ENCODE peak calls at places on chromosomes 12 and 14, in seven cellular contexts. D is mucosa of descending colon; T is cardiac fibroblast; Q is AG09319; H is Jurkat, Clone E6-1; G is H9; V is stimulated activated CD8-positive, alpha-beta memory T cell treated with anti-CD3 and anti-CD28 coated beads, Interleukin-12 subunit alpha, Interleukin-12 subunit beta, amount 100 ng/mL, for 4 hours. N is an unnamed sample.

GRCh38 chr14:56555921-56556570 is 23.6 kb upstream of the TMEM260 start:
- DNase-seq in D (no peak), T (peak), Q (peak), H (no peak), G (no peak), V (no peak), N (peak)

GRCh38 chr12:89126712-89127111 is 225.6 kb downstream of the DUSP6 start:
- DNase-seq in D (no peak), T (peak), Q (no peak), H (no peak), G (no peak), V (no peak), N (peak)

GRCh38 chr12:45425426-45425825 is 209.5 kb downstream of the ANO6 start:
- DNase-seq in D (no peak), T (no peak), Q (no peak), H (no peak), G (no peak), V (no peak), N (peak)

GRCh38 chr12:106227641-106228319 is 20.0 kb downstream of the CKAP4 start:
- DNase-seq in D (peak), T (peak), Q (no peak), H (no peak), G (peak), V (peak), N (no peak)

GRCh38 chr14:20419404-20419803 is 6.1 kb upstream of the TEP1 start:
- DNase-seq in D (no peak), T (no peak), Q (no peak), H (no peak), G (no peak), V (no peak), N (no peak)

GRCh38 chr14:28676481-28676880 is 90.1 kb upstream of the FOXG1 start:
- DNase-seq in D (no peak), T (no peak), Q (no peak), H (no peak), G (no peak), V (no peak), N (peak)

GRCh38 chr14:31341280-31341679 is 79.1 kb downstream of the HEATR5A start:
- DNase-seq in D (no peak), T (no peak), Q (no peak), H (no peak), G (no peak), V (no peak), N (no peak)

GRCh38 chr14:47227051-47227600 is 448.3 kb downstream of the MDGA2 start:
- DNase-seq in D (no peak), T (no peak), Q (no peak), H (peak), G (no peak), V (no peak), N (no peak)

GRCh38 chr14:71116206-71117122 is 209.2 kb downstream of the PCNX1 start:
- DNase-seq in D (peak), T (no peak), Q (no peak), H (no peak), G (no peak), V (no peak), N (no peak)

GRCh38 chr14:54011001-54011400 is 54.4 kb upstream of the BMP4 start:
- DNase-seq in D (no peak), T (no peak), Q (no peak), H (no peak), G (no peak), V (no peak), N (peak)

GRCh38 chr12:108696111-108696995 is 35.0 kb downstream of the CORO1C start:
- DNase-seq in D (no peak), T (peak), Q (peak), H (peak), G (no peak), V (no peak), N (peak)

GRCh38 chr14:78401866-78402265 is 231.7 kb downstream of the NRXN3 start:
- DNase-seq in D (no peak), T (no peak), Q (no peak), H (no peak), G (no peak), V (no peak), N (no peak)

GRCh38 chr12:45990468-45991288 is at the start of gene SCAF11:
- DNase-seq in D (peak), T (peak), Q (peak), H (peak), G (peak), V (peak), N (peak)

GRCh38 chr12:78865297-78865955 is 852 bp downstream of the SYT1 start:
- DNase-seq in D (no peak), T (no peak), Q (no peak), H (no peak), G (no peak), V (no peak), N (no peak)

GRCh38 chr12:116924558-116925453 is 14.1 kb downstream of the FBXW8 start:
- DNase-seq in D (no peak), T (peak), Q (peak), H (peak), G (peak), V (no peak), N (peak)

GRCh38 chr14:85558505-85558904 is 28.6 kb downstream of the FLRT2 start:
- DNase-seq in D (no peak), T (no peak), Q (no peak), H (no peak), G (no peak), V (no peak), N (no peak)

GRCh38 chr14:33567003-33567735 is 383.7 kb downstream of the EGLN3 start:
- DNase-seq in D (no peak), T (no peak), Q (no peak), H (no peak), G (no peak), V (no peak), N (no peak)

GRCh38 chr14:96909841-96910364 is 112.7 kb downstream of the VRK1 start:
- DNase-seq in D (no peak), T (no peak), Q (no peak), H (no peak), G (no peak), V (no peak), N (no peak)

GRCh38 chr12:111407371-111408115 is 1.8 kb downstream of the SH2B3 start:
- DNase-seq in D (no peak), T (peak), Q (no peak), H (no peak), G (no peak), V (no peak), N (no peak)

GRCh38 chr12:51823875-51824565 is 24.5 kb downstream of the FIGNL2 start:
- DNase-seq in D (no peak), T (peak), Q (peak), H (peak), G (peak), V (no peak), N (peak)

GRCh38 chr12:26636710-26637328 is 196.2 kb downstream of the ITPR2 start:
- DNase-seq in D (no peak), T (peak), Q (no peak), H (no peak), G (no peak), V (no peak), N (peak)

GRCh38 chr12:98697209-98697608 is 52.1 kb downstream of the APAF1 start:
- DNase-seq in D (no peak), T (no peak), Q (no peak), H (no peak), G (no peak), V (no peak), N (no peak)

GRCh38 chr12:92827836-92828431 is 101.2 kb downstream of the EEA1 start:
- DNase-seq in D (no peak), T (peak), Q (peak), H (peak), G (no peak), V (no peak), N (peak)

GRCh38 chr14:51481643-51482042 is 170.1 kb upstream of the FRMD6 start:
- DNase-seq in D (no peak), T (no peak), Q (no peak), H (no peak), G (no peak), V (no peak), N (no peak)

GRCh38 chr12:117580718-117581062 is 219.3 kb upstream of the NOS1 start:
- DNase-seq in D (peak), T (no peak), Q (no peak), H (peak), G (peak), V (no peak), N (no peak)

GRCh38 chr12:51678086-51678724 is 87.2 kb downstream of the SCN8A start:
- DNase-seq in D (no peak), T (peak), Q (peak), H (peak), G (peak), V (no peak), N (peak)

GRCh38 chr12:25041006-25041741 is 92.3 kb upstream of the BCAT1 start:
- DNase-seq in D (no peak), T (no peak), Q (no peak), H (no peak), G (no peak), V (no peak), N (no peak)

GRCh38 chr12:11719678-11720099 is 70.2 kb downstream of the ETV6 start:
- DNase-seq in D (no peak), T (peak), Q (peak), H (peak), G (peak), V (peak), N (peak)

GRCh38 chr14:35386673-35387125 is 17.9 kb downstream of the NFKBIA start:
- DNase-seq in D (no peak), T (no peak), Q (no peak), H (no peak), G (no peak), V (no peak), N (no peak)

GRCh38 chr14:105076805-105077648 is 11.8 kb upstream of the GPR132 start:
- DNase-seq in D (no peak), T (no peak), Q (no peak), H (no peak), G (no peak), V (no peak), N (no peak)

N was measured in IMR-90.